ENCODE peak calls at places on chromosomes 3 and 15, in ten cellular contexts. D is activated CD4-positive, alpha-beta T cell treated with anti-CD3 and anti-CD28 coated beads for 48 hours; F is T-helper 9 cell; W is breast epithelium; O is cardiac septum; K is mucosa of gallbladder; P is T-helper 1 cell; R is nephron progenitor cell; N is AG04449; Y is stimulated activated CD8-positive, alpha-beta memory T cell treated with anti-CD3 and anti-CD28 coated beads, Interleukin-2, amount 100 ng/mL, for 48 hours. Q is an unnamed sample.
A peak's percentile ranks its signal among the peaks of the same experiment; 100 is the strongest.

GRCh38 chr3:49803464-49804140 is 541 bp downstream of the INKA1 start:
- DNase-seq in D (peak; percentile 58), F (peak; percentile 52), W (no peak), O (no peak), K (no peak), P (peak; percentile 48), R (peak; percentile 71), N (no peak), Y (peak; percentile 26), Q (no peak)

GRCh38 chr15:65390447-65390846 is 12.6 kb upstream of the IGDCC3 start:
- DNase-seq in D (no peak), F (no peak), W (no peak), O (no peak), K (no peak), P (no peak), R (no peak), N (no peak), Y (no peak), Q (no peak)

GRCh38 chr15:82108489-82109078 is 62.8 kb upstream of the MEX3B start:
- DNase-seq in D (peak; percentile 84), F (peak; percentile 56), W (peak; percentile 75), O (peak; percentile 82), K (peak; percentile 73), P (peak; percentile 44), R (peak; percentile 66), N (no peak), Y (peak; percentile 68), Q (peak; percentile 37)

GRCh38 chr3:64550745-64551144 is 137.1 kb downstream of the ADAMTS9 start:
- DNase-seq in D (no peak), F (no peak), W (no peak), O (no peak), K (no peak), P (no peak), R (no peak), N (no peak), Y (no peak), Q (no peak)

GRCh38 chr3:74027121-74027520 is 402.4 kb upstream of the PDZRN3 start:
- DNase-seq in D (no peak), F (no peak), W (no peak), O (no peak), K (no peak), P (no peak), R (no peak), N (no peak), Y (no peak), Q (no peak)

GRCh38 chr3:13200951-13201350 is 127.7 kb upstream of the IQSEC1 start:
- DNase-seq in D (no peak), F (no peak), W (peak; percentile 10), O (no peak), K (no peak), P (no peak), R (peak; percentile 38), N (no peak), Y (no peak), Q (no peak)

GRCh38 chr3:183653209-183654064 is 18.0 kb downstream of the KLHL24 start:
- DNase-seq in D (no peak), F (no peak), W (no peak), O (no peak), K (no peak), P (no peak), R (no peak), N (no peak), Y (no peak), Q (no peak)

GRCh38 chr15:66619152-66619903 is 53.5 kb upstream of the LCTL start:
- DNase-seq in D (peak; percentile 67), F (peak; percentile 9), W (peak; percentile 77), O (peak; percentile 86), K (peak; percentile 75), P (no peak), R (peak; percentile 84), N (no peak), Y (peak; percentile 30), Q (peak; percentile 68)

GRCh38 chr3:114706591-114707224 is 412.9 kb downstream of the TIGIT start:
- DNase-seq in D (peak; percentile 51), F (no peak), W (no peak), O (no peak), K (peak; percentile 42), P (no peak), R (no peak), N (no peak), Y (peak; percentile 5), Q (no peak)

GRCh38 chr15:66962522-66962921 is 102.9 kb upstream of the SMAD3 start:
- DNase-seq in D (no peak), F (no peak), W (no peak), O (no peak), K (no peak), P (no peak), R (no peak), N (no peak), Y (no peak), Q (no peak)

GRCh38 chr3:125240496-125240895 is 27.9 kb upstream of the SLC12A8 start:
- DNase-seq in D (no peak), F (no peak), W (no peak), O (no peak), K (no peak), P (no peak), R (no peak), N (no peak), Y (no peak), Q (no peak)

GRCh38 chr3:42874749-42875148 is 930 bp downstream of the CYP8B1 start:
- DNase-seq in D (no peak), F (no peak), W (no peak), O (no peak), K (no peak), P (no peak), R (no peak), N (no peak), Y (no peak), Q (no peak)

GRCh38 chr15:31387483-31388118 is 61.0 kb downstream of the KLF13 start:
- DNase-seq in D (peak; percentile 27), F (no peak), W (no peak), O (peak; percentile 88), K (peak; percentile 57), P (no peak), R (no peak), N (no peak), Y (no peak), Q (no peak)

GRCh38 chr15:80977627-80978036 is 12.0 kb downstream of the MESD start:
- DNase-seq in D (peak; percentile 62), F (peak; percentile 24), W (no peak), O (no peak), K (peak; percentile 44), P (peak; percentile 8), R (peak; percentile 70), N (no peak), Y (peak; percentile 29), Q (peak; percentile 73)

GRCh38 chr15:75904241-75904631 is 558 bp downstream of the FBXO22 start:
- DNase-seq in D (peak; percentile 47), F (no peak), W (no peak), O (no peak), K (peak; percentile 10), P (no peak), R (peak; percentile 57), N (no peak), Y (peak; percentile 3), Q (no peak)

GRCh38 chr3:71461749-71462483 is 121.6 kb downstream of the FOXP1 start:
- DNase-seq in D (no peak), F (no peak), W (no peak), O (no peak), K (no peak), P (no peak), R (no peak), N (no peak), Y (no peak), Q (no peak)

GRCh38 chr3:52317178-52317577 is 1.1 kb downstream of the DNAH1 start:
- DNase-seq in D (no peak), F (no peak), W (no peak), O (no peak), K (no peak), P (no peak), R (no peak), N (no peak), Y (no peak), Q (no peak)

GRCh38 chr15:25541228-25541627 is 102.4 kb upstream of the UBE3A start:
- DNase-seq in D (no peak), F (no peak), W (no peak), O (no peak), K (no peak), P (no peak), R (no peak), N (no peak), Y (no peak), Q (no peak)

GRCh38 chr3:143975549-143976152 is 4.0 kb downstream of the DIPK2A start:
- DNase-seq in D (no peak), F (no peak), W (no peak), O (no peak), K (peak; percentile 14), P (no peak), R (no peak), N (no peak), Y (no peak), Q (no peak)

GRCh38 chr3:178685591-178685906 is 149.3 kb downstream of the KCNMB2 start:
- DNase-seq in D (no peak), F (no peak), W (no peak), O (no peak), K (no peak), P (no peak), R (no peak), N (no peak), Y (no peak), Q (no peak)

GRCh38 chr15:40310993-40311392 is 3.3 kb upstream of the PLCB2 start:
- DNase-seq in D (no peak), F (no peak), W (no peak), O (no peak), K (no peak), P (no peak), R (no peak), N (no peak), Y (no peak), Q (no peak)

GRCh38 chr3:106794442-106794841 is 582.8 kb upstream of the CCDC54 start:
- DNase-seq in D (no peak), F (no peak), W (no peak), O (no peak), K (no peak), P (no peak), R (no peak), N (no peak), Y (no peak), Q (no peak)

GRCh38 chr15:53158995-53159394 is 368.9 kb upstream of the ONECUT1 start:
- DNase-seq in D (no peak), F (no peak), W (no peak), O (no peak), K (no peak), P (no peak), R (no peak), N (no peak), Y (no peak), Q (no peak)